ENCODE peak calls at places on chromosomes 2 and 18, in four cellular contexts. One of them, this sample, is unnamed.

GRCh38 chr2:118177318-118177717 is 89.0 kb downstream of the INSIG2 start:
- DNase-seq in left lobe of liver: peak
- DNase-seq in transverse colon: no peak
- DNase-seq in upper lobe of right lung: no peak
- DNase-seq in this sample: no peak

GRCh38 chr2:15693926-15694588 is 102.4 kb downstream of the DDX1 start:
- DNase-seq in upper lobe of right lung: no peak
- DNase-seq in left lobe of liver: no peak
- DNase-seq in transverse colon: no peak
- DNase-seq in this sample: no peak

GRCh38 chr2:200585730-200586643 is at the start of gene AOX1:
- DNase-seq in left lobe of liver: peak
- DNase-seq in transverse colon: peak
- DNase-seq in upper lobe of right lung: peak
- DNase-seq in this sample: no peak

GRCh38 chr2:186183406-186183805 is 302.7 kb upstream of the ZC3H15 start:
- DNase-seq in left lobe of liver: no peak
- DNase-seq in transverse colon: no peak
- DNase-seq in upper lobe of right lung: no peak
- DNase-seq in this sample: no peak

GRCh38 chr2:234444888-234445287 is 52.0 kb downstream of the ARL4C start:
- DNase-seq in left lobe of liver: no peak
- DNase-seq in transverse colon: peak
- DNase-seq in upper lobe of right lung: no peak
- DNase-seq in this sample: no peak

GRCh38 chr2:206851511-206851910 is 86.1 kb downstream of the FASTKD2 start:
- DNase-seq in upper lobe of right lung: no peak
- DNase-seq in transverse colon: no peak
- DNase-seq in left lobe of liver: no peak
- DNase-seq in this sample: no peak

GRCh38 chr2:74304332-74305148 is 38.7 kb downstream of the SLC4A5 start:
- DNase-seq in transverse colon: no peak
- DNase-seq in left lobe of liver: no peak
- DNase-seq in upper lobe of right lung: no peak
- DNase-seq in this sample: no peak

GRCh38 chr2:200681731-200682130 is 95.9 kb downstream of the AOX1 start:
- DNase-seq in upper lobe of right lung: no peak
- DNase-seq in left lobe of liver: no peak
- DNase-seq in transverse colon: no peak
- DNase-seq in this sample: no peak

GRCh38 chr2:221958224-221958623 is 340.6 kb downstream of the PAX3 start:
- DNase-seq in upper lobe of right lung: no peak
- DNase-seq in transverse colon: no peak
- DNase-seq in left lobe of liver: no peak
- DNase-seq in this sample: no peak

GRCh38 chr2:58448065-58448507 is 207.0 kb upstream of the FANCL start:
- DNase-seq in transverse colon: peak
- DNase-seq in upper lobe of right lung: no peak
- DNase-seq in left lobe of liver: peak
- DNase-seq in this sample: peak

GRCh38 chr2:3303583-3304406 is 73.8 kb downstream of the EIPR1 start:
- DNase-seq in left lobe of liver: peak
- DNase-seq in upper lobe of right lung: peak
- DNase-seq in transverse colon: peak
- DNase-seq in this sample: peak

GRCh38 chr2:101361519-101361918 is 25.8 kb downstream of the CREG2 start:
- DNase-seq in transverse colon: no peak
- DNase-seq in left lobe of liver: no peak
- DNase-seq in upper lobe of right lung: no peak
- DNase-seq in this sample: no peak

GRCh38 chr2:241272722-241273551 is 42.5 kb downstream of the HDLBP start:
- DNase-seq in upper lobe of right lung: peak
- DNase-seq in transverse colon: peak
- DNase-seq in left lobe of liver: peak
- DNase-seq in this sample: peak

GRCh38 chr2:16416651-16417050 is 249.0 kb downstream of the CYRIA start:
- DNase-seq in left lobe of liver: no peak
- DNase-seq in upper lobe of right lung: no peak
- DNase-seq in transverse colon: no peak
- DNase-seq in this sample: no peak

GRCh38 chr18:68740966-68741365 is 26.1 kb upstream of the TMX3 start:
- DNase-seq in transverse colon: no peak
- DNase-seq in upper lobe of right lung: no peak
- DNase-seq in left lobe of liver: no peak
- DNase-seq in this sample: no peak

GRCh38 chr2:113831156-113831555 is 58.7 kb upstream of the ACTR3 start:
- DNase-seq in transverse colon: no peak
- DNase-seq in left lobe of liver: no peak
- DNase-seq in upper lobe of right lung: no peak
- DNase-seq in this sample: no peak

GRCh38 chr2:102581911-102582310 is 37.4 kb upstream of the SLC9A2 start:
- DNase-seq in upper lobe of right lung: no peak
- DNase-seq in left lobe of liver: no peak
- DNase-seq in transverse colon: no peak
- DNase-seq in this sample: no peak

GRCh38 chr18:58024139-58024538 is 19.9 kb upstream of the NEDD4L start:
- DNase-seq in left lobe of liver: no peak
- DNase-seq in upper lobe of right lung: no peak
- DNase-seq in transverse colon: no peak
- DNase-seq in this sample: no peak

GRCh38 chr2:1894578-1894977 is 150.3 kb upstream of the PXDN start:
- DNase-seq in transverse colon: no peak
- DNase-seq in left lobe of liver: no peak
- DNase-seq in upper lobe of right lung: no peak
- DNase-seq in this sample: no peak

GRCh38 chr2:168603439-168603961 is 147.4 kb downstream of the CERS6 start:
- DNase-seq in left lobe of liver: no peak
- DNase-seq in transverse colon: no peak
- DNase-seq in upper lobe of right lung: no peak
- DNase-seq in this sample: no peak

GRCh38 chr2:37472959-37473358 is 128.5 kb downstream of the QPCT start:
- DNase-seq in transverse colon: no peak
- DNase-seq in upper lobe of right lung: peak
- DNase-seq in left lobe of liver: peak
- DNase-seq in this sample: peak

GRCh38 chr2:17070711-17071110 is 405.1 kb upstream of the CYRIA start:
- DNase-seq in upper lobe of right lung: no peak
- DNase-seq in left lobe of liver: no peak
- DNase-seq in transverse colon: no peak
- DNase-seq in this sample: no peak

GRCh38 chr2:41998789-41999470 is 48.9 kb upstream of the PKDCC start:
- DNase-seq in transverse colon: no peak
- DNase-seq in left lobe of liver: no peak
- DNase-seq in upper lobe of right lung: no peak
- DNase-seq in this sample: no peak

GRCh38 chr2:68832161-68832869 is 38.9 kb downstream of the BMP10 start:
- DNase-seq in upper lobe of right lung: peak
- DNase-seq in left lobe of liver: no peak
- DNase-seq in transverse colon: peak
- DNase-seq in this sample: no peak

GRCh38 chr2:114754907-114755563 is 312.6 kb downstream of the DPP10 start:
- DNase-seq in upper lobe of right lung: no peak
- DNase-seq in transverse colon: no peak
- DNase-seq in left lobe of liver: no peak
- DNase-seq in this sample: no peak

GRCh38 chr2:135931776-135932438 is 53.5 kb downstream of the DARS1 start:
- DNase-seq in upper lobe of right lung: no peak
- DNase-seq in left lobe of liver: no peak
- DNase-seq in transverse colon: no peak
- DNase-seq in this sample: no peak

GRCh38 chr2:95278051-95278471 is 3.8 kb downstream of the PROM2 start:
- DNase-seq in upper lobe of right lung: peak
- DNase-seq in left lobe of liver: no peak
- DNase-seq in transverse colon: no peak
- DNase-seq in this sample: no peak

GRCh38 chr2:227134591-227134990 is 29.4 kb downstream of the COL4A4 start:
- DNase-seq in transverse colon: no peak
- DNase-seq in upper lobe of right lung: no peak
- DNase-seq in left lobe of liver: no peak
- DNase-seq in this sample: no peak

This sample was measured in NCI-H1105.